ENCODE peak calls at places on chromosomes 3 and 15, in four cellular contexts. G is PC-3, J is HCT116, S is spleen. B is an unnamed sample.

GRCh38 chr15:24898715-24899278 is 56.0 kb upstream of the SNRPN start:
- DNase-seq in G (no peak), J (no peak), S (no peak), B (no peak)

GRCh38 chr3:57810048-57810447 is 53.9 kb downstream of the SLMAP start:
- DNase-seq in G (no peak), J (no peak), S (no peak), B (no peak)

GRCh38 chr3:76352069-76352847 is 566.9 kb upstream of the ZNF717 start:
- DNase-seq in G (no peak), J (no peak), S (no peak), B (no peak)

GRCh38 chr3:67468511-67468910 is 185.9 kb downstream of the SUCLG2 start:
- DNase-seq in G (no peak), J (no peak), S (no peak), B (no peak)

GRCh38 chr15:39946862-39947261 is 12.9 kb downstream of the EIF2AK4 start:
- DNase-seq in G (peak), J (no peak), S (no peak), B (no peak)

GRCh38 chr15:94119923-94120775 is 111.2 kb upstream of the MCTP2 start:
- DNase-seq in G (peak), J (peak), S (no peak), B (peak)

GRCh38 chr3:63625161-63625560 is 27.3 kb upstream of the SNTN start:
- DNase-seq in G (peak), J (no peak), S (no peak), B (no peak)

GRCh38 chr3:98554580-98554979 is 22.8 kb downstream of the GPR15 start:
- DNase-seq in G (no peak), J (no peak), S (no peak), B (no peak)

GRCh38 chr3:17412950-17413530 is 329.4 kb downstream of the TBC1D5 start:
- DNase-seq in G (peak), J (peak), S (no peak), B (peak)

GRCh38 chr3:139297588-139298311 is 46.1 kb upstream of the MRPS22 start:
- DNase-seq in G (peak), J (no peak), S (no peak), B (no peak)

GRCh38 chr3:50564321-50564720 is 3.2 kb downstream of the C3orf18 start:
- DNase-seq in G (no peak), J (no peak), S (no peak), B (no peak)

GRCh38 chr15:94844533-94845390 is 613.4 kb downstream of the MCTP2 start:
- DNase-seq in G (no peak), J (no peak), S (peak), B (no peak)

GRCh38 chr3:159882784-159883779 is 105.6 kb upstream of the IL12A start:
- DNase-seq in G (peak), J (no peak), S (no peak), B (no peak)

GRCh38 chr3:133135303-133135702 is 97.1 kb downstream of the TMEM108 start:
- DNase-seq in G (no peak), J (no peak), S (no peak), B (no peak)

GRCh38 chr3:105351821-105352220 is 14.9 kb upstream of the ALCAM start:
- DNase-seq in G (peak), J (no peak), S (no peak), B (no peak)

B was measured in Panc1.